ENCODE peak calls at places on chromosomes 4 and X, in seven cellular contexts. H, V, L, O, P, W and K are unnamed samples.

GRCh38 chr4:168541608-168541953 is 44.7 kb downstream of the PALLD start:
- DNase-seq in H (no peak), V (no peak), L (no peak), O (peak), P (no peak), W (peak), K (no peak)

GRCh38 chr4:133081246-133081645 is 67.8 kb upstream of the PCDH10 start:
- DNase-seq in H (no peak), V (no peak), L (no peak), O (no peak), P (no peak), W (no peak), K (no peak)

GRCh38 chr4:106585920-106586349 is 217.4 kb upstream of the GIMD1 start:
- DNase-seq in H (no peak), V (no peak), L (no peak), O (no peak), P (no peak), W (no peak), K (no peak)

GRCh38 chr4:152778656-152779512 is 646 bp downstream of the TIGD4 start:
- DNase-seq in H (no peak), V (no peak), L (no peak), O (peak), P (peak), W (no peak), K (no peak)

GRCh38 chr4:75633846-75634245 is 3.5 kb upstream of the CDKL2 start:
- DNase-seq in H (no peak), V (no peak), L (no peak), O (peak), P (no peak), W (peak), K (no peak)

GRCh38 chr4:174218127-174218790 is 65.2 kb downstream of the FBXO8 start:
- DNase-seq in H (no peak), V (no peak), L (no peak), O (peak), P (no peak), W (no peak), K (no peak)

GRCh38 chr4:2843909-2844584 is 403 bp downstream of the ADD1 start:
- DNase-seq in H (no peak), V (no peak), L (no peak), O (peak), P (peak), W (no peak), K (no peak)

GRCh38 chrX:16087081-16087480 is 36.3 kb upstream of the GRPR start:
- DNase-seq in H (no peak), V (no peak), L (no peak), O (peak), P (no peak), W (no peak), K (no peak)

GRCh38 chr4:1832690-1833089 is 23.3 kb downstream of the LETM1 start:
- DNase-seq in H (no peak), V (no peak), L (no peak), O (no peak), P (no peak), W (no peak), K (no peak)

GRCh38 chrX:46209037-46209436 is 336.2 kb downstream of the ZNF674 start:
- DNase-seq in H (no peak), V (no peak), L (no peak), O (no peak), P (no peak), W (no peak), K (no peak)

GRCh38 chr4:121270384-121270783 is 106.3 kb upstream of the TNIP3 start:
- DNase-seq in H (no peak), V (no peak), L (no peak), O (no peak), P (no peak), W (peak), K (no peak)

GRCh38 chrX:16870861-16871584 is 861 bp upstream of the RBBP7 start:
- DNase-seq in H (no peak), V (no peak), L (no peak), O (no peak), P (peak), W (no peak), K (no peak)

GRCh38 chr4:19130836-19131235 is 1109.3 kb upstream of the LCORL start:
- DNase-seq in H (peak), V (no peak), L (no peak), O (peak), P (no peak), W (peak), K (no peak)

GRCh38 chrX:39995457-39995856 is 102.3 kb downstream of the BCOR start:
- DNase-seq in H (no peak), V (no peak), L (no peak), O (no peak), P (no peak), W (no peak), K (no peak)

GRCh38 chrX:17803449-17803848 is 57.6 kb downstream of the RAI2 start:
- DNase-seq in H (no peak), V (no peak), L (no peak), O (no peak), P (no peak), W (no peak), K (no peak)

GRCh38 chr4:16196482-16197393 is 29.5 kb downstream of the TAPT1 start:
- DNase-seq in H (peak), V (no peak), L (no peak), O (peak), P (no peak), W (peak), K (no peak)

GRCh38 chrX:10922158-10922557 is 189.0 kb upstream of the HCCS start:
- DNase-seq in H (peak), V (no peak), L (no peak), O (peak), P (no peak), W (peak), K (no peak)

GRCh38 chr4:173168396-173169177 is at the start of gene GALNT7:
- DNase-seq in H (no peak), V (peak), L (peak), O (peak), P (peak), W (peak), K (peak)

GRCh38 chr4:6681191-6681590 is 12.5 kb upstream of the S100P start:
- DNase-seq in H (no peak), V (no peak), L (no peak), O (no peak), P (no peak), W (no peak), K (no peak)

GRCh38 chr4:163484906-163485305 is 9.6 kb upstream of the TMA16 start:
- DNase-seq in H (no peak), V (peak), L (no peak), O (peak), P (peak), W (peak), K (peak)

GRCh38 chr4:103054030-103054429 is 22.5 kb downstream of the SLC9B2 start:
- DNase-seq in H (no peak), V (no peak), L (no peak), O (peak), P (no peak), W (no peak), K (no peak)

GRCh38 chrX:33968611-33969010 is 163.5 kb downstream of the FAM47A start:
- DNase-seq in H (no peak), V (no peak), L (no peak), O (no peak), P (no peak), W (no peak), K (no peak)

GRCh38 chr4:41538887-41539498 is 1.0 kb downstream of the LIMCH1 start:
- DNase-seq in H (no peak), V (no peak), L (no peak), O (no peak), P (no peak), W (peak), K (no peak)

GRCh38 chr4:77015390-77015789 is 60.4 kb downstream of the CCNI start:
- DNase-seq in H (peak), V (no peak), L (no peak), O (no peak), P (no peak), W (peak), K (no peak)

GRCh38 chrX:104750146-104750699 is 184.2 kb downstream of the IL1RAPL2 start:
- DNase-seq in H (no peak), V (no peak), L (no peak), O (no peak), P (no peak), W (no peak), K (no peak)

GRCh38 chr4:2469192-2469984 is 482 bp downstream of the RNF4 start:
- DNase-seq in H (no peak), V (no peak), L (peak), O (peak), P (peak), W (peak), K (no peak)

GRCh38 chr4:113435893-113436292 is 325.6 kb downstream of the CAMK2D start:
- DNase-seq in H (peak), V (no peak), L (no peak), O (peak), P (peak), W (peak), K (no peak)

GRCh38 chr4:164440196-164440595 is 313.7 kb upstream of the SMIM31 start:
- DNase-seq in H (no peak), V (no peak), L (no peak), O (no peak), P (no peak), W (peak), K (no peak)

GRCh38 chr4:47907247-47907646 is 7.1 kb downstream of the NFXL1 start:
- DNase-seq in H (no peak), V (no peak), L (no peak), O (no peak), P (no peak), W (no peak), K (no peak)

GRCh38 chr4:38034986-38035882 is 75.0 kb downstream of the PTTG2 start:
- DNase-seq in H (peak), V (peak), L (no peak), O (peak), P (peak), W (peak), K (peak)

GRCh38 chrX:129472116-129472515 is 51.2 kb downstream of the SMARCA1 start:
- DNase-seq in H (no peak), V (no peak), L (no peak), O (no peak), P (no peak), W (peak), K (no peak)

GRCh38 chr4:98685225-98686045 is 27.0 kb upstream of the TSPAN5 start:
- DNase-seq in H (no peak), V (no peak), L (no peak), O (no peak), P (no peak), W (no peak), K (peak)

GRCh38 chr4:38178666-38178995 is 218.4 kb downstream of the PTTG2 start:
- DNase-seq in H (no peak), V (no peak), L (no peak), O (no peak), P (no peak), W (no peak), K (no peak)

GRCh38 chr4:11470709-11471441 is 42.2 kb upstream of the HS3ST1 start:
- DNase-seq in H (no peak), V (no peak), L (no peak), O (no peak), P (no peak), W (peak), K (no peak)

GRCh38 chrX:84339507-84340364 is 151.7 kb upstream of the RPS6KA6 start:
- DNase-seq in H (no peak), V (no peak), L (no peak), O (peak), P (no peak), W (peak), K (peak)

GRCh38 chr4:76504613-76505465 is 69.8 kb downstream of the SHROOM3 start:
- DNase-seq in H (no peak), V (no peak), L (no peak), O (peak), P (no peak), W (peak), K (peak)

GRCh38 chr4:16027114-16027513 is 56.7 kb downstream of the PROM1 start:
- DNase-seq in H (no peak), V (no peak), L (no peak), O (peak), P (no peak), W (no peak), K (no peak)

GRCh38 chrX:150352114-150352513 is 11.0 kb upstream of the MAMLD1 start:
- DNase-seq in H (no peak), V (no peak), L (no peak), O (peak), P (no peak), W (peak), K (no peak)

GRCh38 chr4:41939016-41939623 is 3.9 kb downstream of the TMEM33 start:
- DNase-seq in H (no peak), V (no peak), L (no peak), O (peak), P (no peak), W (no peak), K (no peak)

GRCh38 chr4:175827510-175827909 is 15.4 kb upstream of the GPM6A start:
- DNase-seq in H (no peak), V (no peak), L (no peak), O (no peak), P (no peak), W (no peak), K (no peak)